ENCODE peak calls at places on chromosomes 3 and 15, in nine cellular contexts. R is NCI-H1092 treated with DMSO at 0.1 percent for 48 hours; J is NCI-H460; T is colonic mucosa; I is kidney; F is AG04449; U is uterus; S is lung microvascular endothelial cell; O is activated CD4-positive, CD25-positive, alpha-beta regulatory T cell. K is an unnamed sample.

GRCh38 chr3:55327131-55327920 is 159.8 kb downstream of the WNT5A start:
- DNase-seq in R (no peak), J (no peak), T (no peak), I (no peak), F (no peak), U (no peak), S (no peak), O (no peak), K (no peak)

GRCh38 chr3:58351920-58352319 is 19.2 kb downstream of the PXK start:
- DNase-seq in R (no peak), J (no peak), T (no peak), I (no peak), F (no peak), U (no peak), S (no peak), O (no peak), K (no peak)

GRCh38 chr3:162437480-162437879 is 940.9 kb downstream of the OTOL1 start:
- DNase-seq in R (no peak), J (no peak), T (no peak), I (no peak), F (no peak), U (no peak), S (no peak), O (no peak), K (no peak)

GRCh38 chr3:52153389-52154096 is 680 bp downstream of the POC1A start:
- DNase-seq in R (peak; percentile 0), J (no peak), T (peak; percentile 86), I (no peak), F (no peak), U (no peak), S (no peak), O (no peak), K (no peak)

GRCh38 chr3:73192036-73192738 is 130.7 kb downstream of the EBLN2 start:
- DNase-seq in R (peak; percentile 10), J (no peak), T (no peak), I (no peak), F (no peak), U (peak; percentile 16), S (no peak), O (no peak), K (no peak)

GRCh38 chr3:62049033-62049432 is 324.3 kb downstream of the FEZF2 start:
- DNase-seq in R (no peak), J (no peak), T (no peak), I (no peak), F (no peak), U (no peak), S (no peak), O (no peak), K (no peak)

GRCh38 chr15:31365655-31366127 is 39.1 kb downstream of the KLF13 start:
- DNase-seq in R (no peak), J (peak; percentile 52), T (peak; percentile 90), I (peak; percentile 99), F (no peak), U (peak; percentile 96), S (peak; percentile 78), O (peak; percentile 54), K (peak; percentile 95)

GRCh38 chr15:92907880-92908279 is 7.8 kb downstream of the CHD2 start:
- DNase-seq in R (no peak), J (no peak), T (no peak), I (no peak), F (peak; percentile 77), U (peak; percentile 83), S (peak; percentile 92), O (no peak), K (peak; percentile 53)

GRCh38 chr3:29486087-29486486 is 205.2 kb downstream of the RBMS3 start:
- DNase-seq in R (no peak), J (peak; percentile 36), T (no peak), I (no peak), F (no peak), U (no peak), S (no peak), O (no peak), K (no peak)

GRCh38 chr3:157354722-157355121 is 81.9 kb upstream of the PTX3 start:
- DNase-seq in R (no peak), J (no peak), T (peak; percentile 24), I (no peak), F (no peak), U (no peak), S (peak; percentile 63), O (no peak), K (no peak)

GRCh38 chr3:14403636-14404395 is 1.4 kb downstream of the SLC6A6 start:
- DNase-seq in R (peak; percentile 49), J (no peak), T (no peak), I (peak; percentile 81), F (no peak), U (peak; percentile 76), S (no peak), O (no peak), K (no peak)

GRCh38 chr15:92164327-92165000 is 229.2 kb upstream of the ST8SIA2 start:
- DNase-seq in R (no peak), J (no peak), T (peak; percentile 49), I (no peak), F (peak; percentile 40), U (no peak), S (no peak), O (no peak), K (no peak)

K was measured in tibial nerve.